ENCODE peak calls at places on chromosomes 11 and 22, in five cellular contexts. One of them, this sample, is unnamed. For H3K9me3, the result is how much of the 10 kb centered on the place peaks cover.

GRCh38 chr11:92628401-92629292 is 340.8 kb upstream of the MTNR1B start:
- DNase-seq in AG04450: no peak
- DNase-seq in A549: no peak
- DNase-seq in upper lobe of left lung: no peak
- DNase-seq in heart left ventricle: no peak
- DNase-seq in this sample: no peak

GRCh38 chr11:130631119-130631518 is 182.7 kb downstream of the ADAMTS15 start:
- DNase-seq in AG04450: no peak
- DNase-seq in A549: peak
- DNase-seq in upper lobe of left lung: no peak
- DNase-seq in heart left ventricle: no peak
- DNase-seq in this sample: no peak

GRCh38 chr11:36030707-36031365 is 87.0 kb downstream of the LDLRAD3 start:
- DNase-seq in AG04450: peak
- DNase-seq in A549: no peak
- DNase-seq in upper lobe of left lung: no peak
- DNase-seq in heart left ventricle: peak
- DNase-seq in this sample: no peak

GRCh38 chr22:35882226-35883027 is 146.2 kb downstream of the RBFOX2 start:
- DNase-seq in AG04450: no peak
- DNase-seq in A549: no peak
- DNase-seq in upper lobe of left lung: no peak
- DNase-seq in heart left ventricle: no peak
- DNase-seq in this sample: no peak

GRCh38 chr22:40660725-40661124 is 18.6 kb upstream of the MCHR1 start:
- DNase-seq in AG04450: no peak
- DNase-seq in A549: no peak
- DNase-seq in upper lobe of left lung: no peak
- DNase-seq in heart left ventricle: no peak
- DNase-seq in this sample: no peak

GRCh38 chr11:69834251-69834650 is 15.0 kb upstream of the FGF3 start:
- DNase-seq in AG04450: no peak
- DNase-seq in A549: no peak
- DNase-seq in upper lobe of left lung: no peak
- DNase-seq in heart left ventricle: no peak
- DNase-seq in this sample: no peak

GRCh38 chr11:46471943-46472661 is 80.5 kb upstream of the CHRM4 start:
- DNase-seq in AG04450: no peak
- DNase-seq in A549: no peak
- DNase-seq in upper lobe of left lung: no peak
- DNase-seq in heart left ventricle: no peak
- DNase-seq in this sample: no peak

GRCh38 chr11:95788921-95789505 is 569 bp downstream of the FAM76B start:
- DNase-seq in AG04450: no peak
- DNase-seq in A549: peak
- DNase-seq in upper lobe of left lung: peak
- DNase-seq in heart left ventricle: peak
- DNase-seq in this sample: peak

GRCh38 chr11:68454767-68455166 is 5.8 kb upstream of the PPP6R3 start:
- DNase-seq in AG04450: no peak
- DNase-seq in A549: no peak
- DNase-seq in upper lobe of left lung: peak
- DNase-seq in heart left ventricle: peak
- DNase-seq in this sample: no peak

GRCh38 chr11:100872951-100873350 is 185.9 kb downstream of the ARHGAP42 start:
- DNase-seq in AG04450: no peak
- DNase-seq in A549: no peak
- DNase-seq in upper lobe of left lung: no peak
- DNase-seq in heart left ventricle: no peak
- DNase-seq in this sample: no peak

GRCh38 chr11:61908730-61909622 is 8.4 kb downstream of the RAB3IL1 start:
- DNase-seq in AG04450: no peak
- DNase-seq in A549: no peak
- DNase-seq in upper lobe of left lung: no peak
- DNase-seq in heart left ventricle: peak
- DNase-seq in this sample: no peak

GRCh38 chr11:133530501-133530835 is 1.8 kb downstream of the OPCML start:
- DNase-seq in AG04450: no peak
- DNase-seq in A549: no peak
- DNase-seq in upper lobe of left lung: no peak
- DNase-seq in heart left ventricle: no peak
- DNase-seq in this sample: no peak

GRCh38 chr22:18968011-18968749 is 32.1 kb upstream of the PRODH start:
- DNase-seq in AG04450: no peak
- DNase-seq in A549: no peak
- DNase-seq in upper lobe of left lung: no peak
- DNase-seq in heart left ventricle: peak
- DNase-seq in this sample: no peak

GRCh38 chr22:30220338-30221009 is 26.1 kb downstream of the LIF start:
- DNase-seq in AG04450: no peak
- DNase-seq in A549: no peak
- DNase-seq in upper lobe of left lung: no peak
- DNase-seq in heart left ventricle: no peak
- DNase-seq in this sample: no peak

GRCh38 chr11:114051558-114051957 is 8.0 kb upstream of the ZBTB16 start:
- DNase-seq in AG04450: no peak
- DNase-seq in A549: no peak
- DNase-seq in upper lobe of left lung: no peak
- DNase-seq in heart left ventricle: no peak
- DNase-seq in this sample: no peak

GRCh38 chr11:26983645-26984044 is 10.3 kb upstream of the FIBIN start:
- DNase-seq in AG04450: no peak
- DNase-seq in A549: no peak
- DNase-seq in upper lobe of left lung: no peak
- DNase-seq in heart left ventricle: no peak
- DNase-seq in this sample: no peak

GRCh38 chr22:30575011-30575671 is 676 bp upstream of the GAL3ST1 start:
- DNase-seq in AG04450: peak
- DNase-seq in A549: no peak
- DNase-seq in upper lobe of left lung: peak
- DNase-seq in heart left ventricle: peak
- DNase-seq in this sample: no peak

GRCh38 chr22:40178417-40179409 is 988 bp downstream of the TNRC6B start:
- DNase-seq in AG04450: no peak
- DNase-seq in A549: no peak
- DNase-seq in upper lobe of left lung: peak
- DNase-seq in heart left ventricle: no peak
- DNase-seq in this sample: peak

GRCh38 chr11:41058138-41058537 is 401.3 kb downstream of the LRRC4C start:
- DNase-seq in AG04450: no peak
- DNase-seq in A549: no peak
- DNase-seq in upper lobe of left lung: no peak
- DNase-seq in heart left ventricle: no peak
- DNase-seq in this sample: no peak

GRCh38 chr11:118623291-118623655 is 15.9 kb downstream of the PHLDB1 start:
- DNase-seq in AG04450: no peak
- DNase-seq in A549: no peak
- DNase-seq in upper lobe of left lung: peak
- DNase-seq in heart left ventricle: peak
- DNase-seq in this sample: no peak

GRCh38 chr22:43377486-43377995 is 34.3 kb upstream of the MPPED1 start:
- DNase-seq in AG04450: no peak
- DNase-seq in A549: no peak
- DNase-seq in upper lobe of left lung: no peak
- DNase-seq in heart left ventricle: no peak
- DNase-seq in this sample: no peak

GRCh38 chr22:30781271-30781875 is 86.7 kb downstream of the OSBP2 start:
- DNase-seq in AG04450: no peak
- DNase-seq in A549: no peak
- DNase-seq in upper lobe of left lung: no peak
- DNase-seq in heart left ventricle: no peak
- DNase-seq in this sample: no peak

GRCh38 chr11:78789365-78789764 is 214.7 kb upstream of the NARS2 start:
- DNase-seq in AG04450: no peak
- DNase-seq in A549: no peak
- DNase-seq in upper lobe of left lung: no peak
- DNase-seq in heart left ventricle: no peak
- DNase-seq in this sample: no peak

GRCh38 chr22:22408731-22409696 is 99.5 kb downstream of the ZNF280B start:
- DNase-seq in AG04450: no peak
- DNase-seq in A549: peak
- DNase-seq in upper lobe of left lung: no peak
- DNase-seq in heart left ventricle: no peak
- DNase-seq in this sample: no peak

GRCh38 chr11:111441443-111441842 is 62.4 kb upstream of the POU2AF1 start:
- DNase-seq in AG04450: peak
- DNase-seq in A549: no peak
- DNase-seq in upper lobe of left lung: no peak
- DNase-seq in heart left ventricle: no peak
- DNase-seq in this sample: no peak

GRCh38 chr22:41524283-41524682 is 20.0 kb downstream of the POLR3H start:
- DNase-seq in AG04450: peak
- DNase-seq in A549: no peak
- DNase-seq in upper lobe of left lung: peak
- DNase-seq in heart left ventricle: peak
- DNase-seq in this sample: no peak

GRCh38 chr11:13963169-13963948 is 836 bp downstream of the SPON1 start:
- DNase-seq in AG04450: no peak
- DNase-seq in A549: no peak
- DNase-seq in upper lobe of left lung: no peak
- DNase-seq in heart left ventricle: peak
- DNase-seq in this sample: peak

GRCh38 chr11:66321606-66322005 is 4.8 kb upstream of the CD248 start:
- DNase-seq in AG04450: no peak
- DNase-seq in A549: no peak
- DNase-seq in upper lobe of left lung: no peak
- DNase-seq in heart left ventricle: peak
- DNase-seq in this sample: no peak
- H3K27ac ChIP-seq in AG04450: no peak
- H3K27ac ChIP-seq in A549: no peak
- H3K27ac ChIP-seq in upper lobe of left lung: no peak
- H3K27ac ChIP-seq in heart left ventricle: no peak
- H3K27ac ChIP-seq in this sample: no peak

GRCh38 chr11:19400296-19400695 is 159.6 kb upstream of the E2F8 start:
- DNase-seq in AG04450: no peak
- DNase-seq in A549: no peak
- DNase-seq in upper lobe of left lung: no peak
- DNase-seq in heart left ventricle: no peak
- DNase-seq in this sample: no peak
- H3K4me3 ChIP-seq in AG04450: no peak
- H3K4me3 ChIP-seq in A549: no peak
- H3K4me3 ChIP-seq in upper lobe of left lung: no peak
- H3K4me3 ChIP-seq in heart left ventricle: no peak
- H3K4me3 ChIP-seq in this sample: no peak

GRCh38 chr11:2657697-2658284 is 42.0 kb downstream of the KCNQ1OT1 start:
- DNase-seq in AG04450: no peak
- DNase-seq in A549: no peak
- DNase-seq in upper lobe of left lung: no peak
- DNase-seq in heart left ventricle: no peak
- DNase-seq in this sample: no peak
- H3K9me3 ChIP-seq in AG04450: half or more
- H3K9me3 ChIP-seq in A549: half or more
- H3K9me3 ChIP-seq in upper lobe of left lung: under half
- H3K9me3 ChIP-seq in heart left ventricle: under half
- H3K9me3 ChIP-seq in this sample: under half

GRCh38 chr11:9265211-9266131 is at the start of gene DENND5A:
- DNase-seq in AG04450: peak
- DNase-seq in A549: peak
- DNase-seq in upper lobe of left lung: peak
- DNase-seq in heart left ventricle: peak
- DNase-seq in this sample: peak
- H3K27ac ChIP-seq in AG04450: peak
- H3K27ac ChIP-seq in A549: peak
- H3K27ac ChIP-seq in upper lobe of left lung: peak
- H3K27ac ChIP-seq in heart left ventricle: peak
- H3K27ac ChIP-seq in this sample: peak

DNA sequence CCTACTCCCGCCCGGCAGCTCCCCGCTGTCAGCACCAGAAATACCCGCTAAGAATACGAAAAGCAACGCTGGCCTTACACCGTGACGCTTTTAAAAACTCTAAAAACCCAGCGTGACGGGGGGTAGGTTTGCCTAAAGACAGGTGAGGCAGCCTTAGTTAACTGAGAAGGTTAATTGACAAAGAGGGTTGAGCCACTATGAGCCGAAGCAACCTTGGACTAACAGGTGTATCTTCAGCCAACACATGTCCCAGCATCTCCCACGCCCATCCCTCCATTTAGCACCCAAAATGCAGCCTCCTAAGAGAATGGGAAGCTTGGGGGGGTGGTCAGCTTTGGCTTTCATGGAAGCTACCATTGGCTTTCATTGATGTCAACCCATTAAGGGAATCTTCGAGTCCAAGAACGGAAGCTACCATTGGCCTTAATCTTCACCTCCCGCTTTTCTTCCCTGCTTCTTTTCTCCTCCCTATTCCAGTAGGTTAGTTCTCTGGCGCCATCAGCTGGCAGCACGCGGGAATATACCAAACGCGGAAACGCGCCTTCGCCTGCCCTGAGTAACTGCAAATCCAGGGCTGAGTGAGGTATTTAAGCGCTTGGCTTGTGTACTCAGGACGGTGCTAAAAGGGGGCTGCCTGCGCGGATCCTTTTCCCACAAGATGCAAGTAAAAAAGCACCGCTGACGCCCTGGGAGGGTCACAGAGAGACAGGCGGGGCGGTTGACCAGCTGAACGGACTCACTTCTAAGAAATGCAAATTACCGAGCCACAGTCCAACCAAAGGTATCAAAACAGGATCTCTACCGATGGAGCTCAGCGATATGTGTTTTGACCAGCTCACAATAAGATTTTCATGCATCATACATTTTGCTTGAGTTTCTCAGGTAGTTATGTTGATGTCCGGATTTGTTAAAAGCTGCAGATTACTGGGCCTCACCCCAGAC is 38.5 kb upstream of the GLYATL1 start:
- DNase-seq in AG04450: peak
- DNase-seq in A549: peak
- DNase-seq in upper lobe of left lung: peak
- DNase-seq in heart left ventricle: peak
- DNase-seq in this sample: no peak
- H3K4me3 ChIP-seq in AG04450: peak
- H3K4me3 ChIP-seq in A549: no peak
- H3K4me3 ChIP-seq in upper lobe of left lung: no peak
- H3K4me3 ChIP-seq in heart left ventricle: no peak
- H3K4me3 ChIP-seq in this sample: no peak

GRCh38 chr11:8374716-8375115 is 111.0 kb upstream of the LMO1 start:
- DNase-seq in AG04450: no peak
- DNase-seq in A549: no peak
- DNase-seq in upper lobe of left lung: no peak
- DNase-seq in heart left ventricle: no peak
- DNase-seq in this sample: no peak
- H3K9me3 ChIP-seq in AG04450: under half
- H3K9me3 ChIP-seq in A549: under half
- H3K9me3 ChIP-seq in upper lobe of left lung: under half
- H3K9me3 ChIP-seq in heart left ventricle: under half
- H3K9me3 ChIP-seq in this sample: under half

GRCh38 chr22:24992946-24993345 is 40.4 kb downstream of the KIAA1671 start:
- DNase-seq in AG04450: no peak
- DNase-seq in A549: no peak
- DNase-seq in upper lobe of left lung: no peak
- DNase-seq in heart left ventricle: no peak
- DNase-seq in this sample: no peak

GRCh38 chr22:24990344-24990905 is 37.9 kb downstream of the KIAA1671 start:
- DNase-seq in AG04450: no peak
- DNase-seq in A549: no peak
- DNase-seq in upper lobe of left lung: no peak
- DNase-seq in heart left ventricle: no peak
- DNase-seq in this sample: no peak

GRCh38 chr22:24989135-24989534 is 36.6 kb downstream of the KIAA1671 start:
- DNase-seq in AG04450: no peak
- DNase-seq in A549: no peak
- DNase-seq in upper lobe of left lung: no peak
- DNase-seq in heart left ventricle: no peak
- DNase-seq in this sample: no peak

GRCh38 chr22:24986816-24987215 is 34.3 kb downstream of the KIAA1671 start:
- DNase-seq in AG04450: no peak
- DNase-seq in A549: no peak
- DNase-seq in upper lobe of left lung: no peak
- DNase-seq in heart left ventricle: no peak
- DNase-seq in this sample: peak

GRCh38 chr22:24989541-24989951 is 37.0 kb downstream of the KIAA1671 start:
- DNase-seq in AG04450: no peak
- DNase-seq in A549: no peak
- DNase-seq in upper lobe of left lung: no peak
- DNase-seq in heart left ventricle: no peak
- DNase-seq in this sample: no peak
- H3K27ac ChIP-seq in AG04450: no peak
- H3K27ac ChIP-seq in A549: peak
- H3K27ac ChIP-seq in upper lobe of left lung: peak
- H3K27ac ChIP-seq in heart left ventricle: peak
- H3K27ac ChIP-seq in this sample: no peak